ENCODE peak calls at places on chromosomes 5 and 9, in seven cellular contexts. One of them, this sample, is unnamed. For H3K4me1, the result is how much of the 10 kb centered on the place peaks cover.

GRCh38 chr5:34675857-34676256 is 19.7 kb downstream of the RAI14 start:
- DNase-seq in uterus: no peak
- DNase-seq in mucosa of descending colon: no peak
- DNase-seq in left ventricle myocardium inferior: no peak
- DNase-seq in IMR-90: peak
- DNase-seq in pancreas: no peak
- DNase-seq in esophagus squamous epithelium: no peak
- DNase-seq in this sample: no peak

GRCh38 chr5:178426326-178427130 is 163.7 kb downstream of the COL23A1 start:
- DNase-seq in uterus: no peak
- DNase-seq in mucosa of descending colon: no peak
- DNase-seq in esophagus squamous epithelium: no peak
- DNase-seq in left ventricle myocardium inferior: no peak
- DNase-seq in pancreas: peak
- DNase-seq in IMR-90: no peak
- DNase-seq in this sample: peak

GRCh38 chr5:61467766-61468482 is 135.9 kb downstream of the ZSWIM6 start:
- DNase-seq in mucosa of descending colon: peak
- DNase-seq in IMR-90: peak
- DNase-seq in uterus: no peak
- DNase-seq in pancreas: no peak
- DNase-seq in left ventricle myocardium inferior: no peak
- DNase-seq in esophagus squamous epithelium: no peak
- DNase-seq in this sample: no peak

GRCh38 chr5:175386526-175386925 is 57.5 kb downstream of the DRD1 start:
- DNase-seq in pancreas: no peak
- DNase-seq in esophagus squamous epithelium: no peak
- DNase-seq in uterus: no peak
- DNase-seq in mucosa of descending colon: no peak
- DNase-seq in IMR-90: no peak
- DNase-seq in left ventricle myocardium inferior: no peak
- DNase-seq in this sample: no peak

GRCh38 chr5:9765421-9765820 is 135.3 kb upstream of the TAS2R1 start:
- DNase-seq in IMR-90: peak
- DNase-seq in pancreas: no peak
- DNase-seq in uterus: no peak
- DNase-seq in esophagus squamous epithelium: no peak
- DNase-seq in left ventricle myocardium inferior: no peak
- DNase-seq in mucosa of descending colon: no peak
- DNase-seq in this sample: no peak

GRCh38 chr5:6343951-6344596 is 34.3 kb downstream of the MED10 start:
- DNase-seq in pancreas: no peak
- DNase-seq in uterus: no peak
- DNase-seq in left ventricle myocardium inferior: no peak
- DNase-seq in esophagus squamous epithelium: no peak
- DNase-seq in mucosa of descending colon: no peak
- DNase-seq in IMR-90: no peak
- DNase-seq in this sample: no peak

GRCh38 chr5:132464155-132464939 is 26.2 kb downstream of the IRF1 start:
- DNase-seq in uterus: peak
- DNase-seq in pancreas: peak
- DNase-seq in IMR-90: no peak
- DNase-seq in left ventricle myocardium inferior: no peak
- DNase-seq in esophagus squamous epithelium: no peak
- DNase-seq in mucosa of descending colon: peak
- DNase-seq in this sample: no peak

GRCh38 chr9:117138257-117138656 is 276.6 kb downstream of the ASTN2 start:
- DNase-seq in uterus: no peak
- DNase-seq in mucosa of descending colon: no peak
- DNase-seq in pancreas: no peak
- DNase-seq in IMR-90: no peak
- DNase-seq in esophagus squamous epithelium: no peak
- DNase-seq in left ventricle myocardium inferior: no peak
- DNase-seq in this sample: no peak

GRCh38 chr5:149011084-149011483 is 51.8 kb downstream of the SH3TC2 start:
- DNase-seq in mucosa of descending colon: no peak
- DNase-seq in left ventricle myocardium inferior: no peak
- DNase-seq in esophagus squamous epithelium: no peak
- DNase-seq in uterus: no peak
- DNase-seq in pancreas: no peak
- DNase-seq in IMR-90: peak
- DNase-seq in this sample: no peak

GRCh38 chr9:22147818-22148573 is 138.9 kb upstream of the CDKN2B start:
- DNase-seq in IMR-90: peak
- DNase-seq in mucosa of descending colon: no peak
- DNase-seq in uterus: no peak
- DNase-seq in pancreas: no peak
- DNase-seq in esophagus squamous epithelium: no peak
- DNase-seq in left ventricle myocardium inferior: no peak
- DNase-seq in this sample: no peak

DNA sequence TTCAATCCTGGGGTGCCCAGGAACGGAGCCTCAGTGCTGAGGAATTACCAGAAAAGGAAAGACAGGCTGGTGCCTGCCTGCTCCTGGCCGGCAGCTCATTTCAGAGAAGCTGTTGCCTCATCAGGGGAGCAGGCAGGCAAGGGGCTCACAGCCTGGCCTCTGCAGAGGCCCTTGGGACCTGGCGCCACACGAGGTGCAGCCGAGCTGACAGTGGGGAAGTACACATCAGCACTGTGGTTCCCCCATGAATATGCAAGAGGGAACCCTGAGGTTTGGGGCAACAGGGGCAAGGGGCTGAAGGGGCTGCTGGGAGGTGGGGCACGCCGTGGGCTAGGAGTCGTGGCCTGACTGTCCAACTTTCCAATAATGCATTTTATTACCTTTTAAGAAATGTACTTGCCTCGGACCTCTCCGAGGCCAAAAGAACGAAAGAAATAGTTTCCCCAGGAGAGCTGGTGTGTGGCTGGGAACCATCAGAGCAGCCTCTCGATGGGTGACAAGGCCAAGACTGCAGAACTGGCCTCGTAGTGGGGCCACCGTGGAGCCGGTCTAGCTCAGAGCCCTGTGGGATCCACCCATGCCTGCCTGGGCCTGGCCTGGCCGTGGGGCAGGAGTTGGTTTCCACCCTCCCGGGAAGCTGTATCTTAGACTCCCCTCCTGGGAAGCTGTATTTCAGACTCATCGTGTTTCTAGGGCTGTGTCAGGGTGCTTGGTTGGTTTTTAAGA is 198.6 kb downstream of the PAX5 start:
- DNase-seq in left ventricle myocardium inferior: no peak
- DNase-seq in mucosa of descending colon: no peak
- DNase-seq in uterus: no peak
- DNase-seq in esophagus squamous epithelium: no peak
- DNase-seq in pancreas: no peak
- DNase-seq in IMR-90: no peak
- DNase-seq in this sample: no peak
- H3K4me1 ChIP-seq in left ventricle myocardium inferior: under half
- H3K4me1 ChIP-seq in mucosa of descending colon: under half
- H3K4me1 ChIP-seq in uterus: under half
- H3K4me1 ChIP-seq in esophagus squamous epithelium: under half
- H3K4me1 ChIP-seq in pancreas: under half
- H3K4me1 ChIP-seq in IMR-90: under half
- H3K4me1 ChIP-seq in this sample: under half

GRCh38 chr9:90001756-90002155 is 396.9 kb downstream of the GADD45G start:
- DNase-seq in IMR-90: no peak
- DNase-seq in left ventricle myocardium inferior: no peak
- DNase-seq in uterus: no peak
- DNase-seq in mucosa of descending colon: no peak
- DNase-seq in pancreas: no peak
- DNase-seq in esophagus squamous epithelium: no peak
- DNase-seq in this sample: no peak
- H3K4me1 ChIP-seq in IMR-90: under half
- H3K4me1 ChIP-seq in left ventricle myocardium inferior: under half
- H3K4me1 ChIP-seq in uterus: under half
- H3K4me1 ChIP-seq in mucosa of descending colon: under half
- H3K4me1 ChIP-seq in pancreas: under half
- H3K4me1 ChIP-seq in esophagus squamous epithelium: under half
- H3K4me1 ChIP-seq in this sample: half or more

GRCh38 chr9:127769985-127770904 is 8.2 kb downstream of the SH2D3C start:
- DNase-seq in IMR-90: no peak
- DNase-seq in left ventricle myocardium inferior: no peak
- DNase-seq in mucosa of descending colon: no peak
- DNase-seq in esophagus squamous epithelium: no peak
- DNase-seq in pancreas: no peak
- DNase-seq in uterus: no peak
- DNase-seq in this sample: no peak

GRCh38 chr9:127768666-127769065 is 9.8 kb downstream of the SH2D3C start:
- DNase-seq in uterus: no peak
- DNase-seq in pancreas: no peak
- DNase-seq in left ventricle myocardium inferior: no peak
- DNase-seq in mucosa of descending colon: no peak
- DNase-seq in esophagus squamous epithelium: no peak
- DNase-seq in IMR-90: no peak
- DNase-seq in this sample: no peak

GRCh38 chr9:127769101-127769500 is 9.4 kb downstream of the SH2D3C start:
- DNase-seq in mucosa of descending colon: no peak
- DNase-seq in IMR-90: no peak
- DNase-seq in left ventricle myocardium inferior: no peak
- DNase-seq in uterus: no peak
- DNase-seq in esophagus squamous epithelium: no peak
- DNase-seq in pancreas: no peak
- DNase-seq in this sample: no peak

GRCh38 chr9:127767405-127767804 is 11.1 kb downstream of the SH2D3C start:
- DNase-seq in uterus: no peak
- DNase-seq in esophagus squamous epithelium: no peak
- DNase-seq in mucosa of descending colon: no peak
- DNase-seq in left ventricle myocardium inferior: no peak
- DNase-seq in pancreas: no peak
- DNase-seq in IMR-90: no peak
- DNase-seq in this sample: no peak

DNA sequence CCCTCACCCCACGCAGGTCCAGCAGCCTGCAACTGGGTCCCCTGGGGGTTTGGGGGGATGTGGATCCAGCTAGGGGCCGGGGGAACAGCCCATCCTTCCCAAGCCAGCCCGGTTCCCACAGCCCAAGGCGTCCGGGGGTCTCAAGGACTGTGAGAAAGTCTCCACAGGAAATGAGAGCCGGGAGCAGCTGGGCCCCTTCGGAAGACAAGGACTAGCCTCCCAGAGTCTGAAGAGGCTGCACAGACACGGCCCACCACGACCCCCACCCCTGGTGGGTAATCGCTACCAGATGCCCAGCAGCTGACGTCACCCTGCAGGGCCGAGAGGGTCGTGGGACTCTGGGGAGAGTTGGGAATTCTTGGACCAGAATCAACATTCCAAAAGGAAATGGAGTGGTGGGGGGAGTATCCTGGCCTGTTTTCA is 10.5 kb downstream of the SH2D3C start:
- DNase-seq in pancreas: no peak
- DNase-seq in esophagus squamous epithelium: no peak
- DNase-seq in IMR-90: peak
- DNase-seq in left ventricle myocardium inferior: no peak
- DNase-seq in mucosa of descending colon: no peak
- DNase-seq in uterus: no peak
- DNase-seq in this sample: no peak
- H3K4me1 ChIP-seq in pancreas: under half
- H3K4me1 ChIP-seq in esophagus squamous epithelium: under half
- H3K4me1 ChIP-seq in IMR-90: under half
- H3K4me1 ChIP-seq in left ventricle myocardium inferior: half or more
- H3K4me1 ChIP-seq in mucosa of descending colon: under half
- H3K4me1 ChIP-seq in uterus: under half
- H3K4me1 ChIP-seq in this sample: under half

DNA sequence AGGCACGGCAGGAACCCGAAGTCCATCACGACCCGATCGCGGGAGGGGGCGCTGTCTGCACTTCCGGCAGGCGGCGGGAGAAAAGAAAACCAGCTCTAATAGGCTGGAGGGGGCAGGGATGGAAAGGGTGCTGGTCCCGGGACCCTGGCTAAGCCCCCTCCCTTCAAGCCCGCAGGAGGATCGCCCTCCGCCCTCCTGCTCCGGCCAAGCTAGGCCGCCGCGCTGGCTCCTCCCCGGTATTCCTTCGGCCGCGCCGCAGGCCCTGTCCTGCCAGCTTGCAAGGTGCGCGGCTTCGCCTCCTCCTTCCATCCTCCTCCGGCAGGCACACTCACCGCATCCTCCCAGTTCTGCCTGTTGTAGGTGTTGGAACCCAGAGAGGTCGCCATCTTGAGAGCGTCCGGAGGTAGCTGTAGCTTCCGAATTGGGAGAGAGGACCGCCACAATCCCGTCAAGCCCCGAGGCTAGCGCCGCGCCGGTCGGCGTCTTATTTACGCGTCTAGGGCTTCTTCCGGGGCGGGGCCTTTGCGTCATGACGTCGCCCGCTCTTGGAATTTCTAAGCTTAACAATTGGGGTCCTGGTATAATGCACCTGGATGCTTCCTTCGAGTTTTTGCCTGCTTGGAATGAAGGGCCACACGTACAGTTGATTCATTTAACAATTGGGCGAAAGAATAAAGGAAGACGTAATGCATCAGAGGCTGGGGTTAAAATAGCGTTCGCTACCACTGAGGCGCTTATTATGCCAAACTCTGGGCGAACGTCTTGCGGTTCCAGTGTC is at the start of gene RBM22:
- DNase-seq in pancreas: peak
- DNase-seq in mucosa of descending colon: peak
- DNase-seq in left ventricle myocardium inferior: peak
- DNase-seq in esophagus squamous epithelium: peak
- DNase-seq in uterus: peak
- DNase-seq in IMR-90: peak
- DNase-seq in this sample: peak
- H3K4me1 ChIP-seq in pancreas: under half
- H3K4me1 ChIP-seq in mucosa of descending colon: under half
- H3K4me1 ChIP-seq in left ventricle myocardium inferior: under half
- H3K4me1 ChIP-seq in esophagus squamous epithelium: under half
- H3K4me1 ChIP-seq in uterus: under half
- H3K4me1 ChIP-seq in IMR-90: under half
- H3K4me1 ChIP-seq in this sample: under half

GRCh38 chr9:106883626-106884190 is 20.7 kb downstream of the ZNF462 start:
- DNase-seq in IMR-90: peak
- DNase-seq in uterus: no peak
- DNase-seq in mucosa of descending colon: no peak
- DNase-seq in left ventricle myocardium inferior: no peak
- DNase-seq in esophagus squamous epithelium: no peak
- DNase-seq in pancreas: no peak
- DNase-seq in this sample: no peak

GRCh38 chr9:106880863-106881262 is 17.9 kb downstream of the ZNF462 start:
- DNase-seq in pancreas: no peak
- DNase-seq in IMR-90: peak
- DNase-seq in left ventricle myocardium inferior: no peak
- DNase-seq in esophagus squamous epithelium: no peak
- DNase-seq in uterus: no peak
- DNase-seq in mucosa of descending colon: no peak
- DNase-seq in this sample: no peak

GRCh38 chr9:106885451-106885850 is 22.5 kb downstream of the ZNF462 start:
- DNase-seq in mucosa of descending colon: no peak
- DNase-seq in uterus: no peak
- DNase-seq in left ventricle myocardium inferior: no peak
- DNase-seq in pancreas: no peak
- DNase-seq in esophagus squamous epithelium: no peak
- DNase-seq in IMR-90: peak
- DNase-seq in this sample: no peak

GRCh38 chr9:106880081-106880480 is 17.1 kb downstream of the ZNF462 start:
- DNase-seq in esophagus squamous epithelium: no peak
- DNase-seq in mucosa of descending colon: no peak
- DNase-seq in uterus: no peak
- DNase-seq in pancreas: no peak
- DNase-seq in IMR-90: no peak
- DNase-seq in left ventricle myocardium inferior: no peak
- DNase-seq in this sample: no peak

GRCh38 chr9:106883030-106883429 is 20.1 kb downstream of the ZNF462 start:
- DNase-seq in esophagus squamous epithelium: no peak
- DNase-seq in IMR-90: no peak
- DNase-seq in left ventricle myocardium inferior: no peak
- DNase-seq in mucosa of descending colon: no peak
- DNase-seq in pancreas: no peak
- DNase-seq in uterus: no peak
- DNase-seq in this sample: no peak
- H3K4me1 ChIP-seq in esophagus squamous epithelium: under half
- H3K4me1 ChIP-seq in IMR-90: under half
- H3K4me1 ChIP-seq in left ventricle myocardium inferior: half or more
- H3K4me1 ChIP-seq in mucosa of descending colon: under half
- H3K4me1 ChIP-seq in pancreas: under half
- H3K4me1 ChIP-seq in uterus: under half
- H3K4me1 ChIP-seq in this sample: half or more

This sample was measured in vagina.